ENCODE peak calls at places on chromosomes 5 and 9, in five cellular contexts. One of them, this sample, is unnamed.

GRCh38 chr5:1215320-1216096 is 9.7 kb upstream of the SLC6A18 start:
- DNase-seq in psoas muscle: no peak
- DNase-seq in spleen: peak
- DNase-seq in activated B cell treated with CpG ODN at 0.5 μM for 24 hours: no peak
- DNase-seq in mucosa of descending colon: peak
- DNase-seq in this sample: no peak

GRCh38 chr5:180862645-180863044 is 1.6 kb upstream of the ZFP62 start:
- DNase-seq in psoas muscle: no peak
- DNase-seq in spleen: no peak
- DNase-seq in activated B cell treated with CpG ODN at 0.5 μM for 24 hours: no peak
- DNase-seq in mucosa of descending colon: no peak
- DNase-seq in this sample: no peak

GRCh38 chr9:134484479-134484878 is 157.1 kb upstream of the COL5A1 start:
- DNase-seq in psoas muscle: no peak
- DNase-seq in spleen: peak
- DNase-seq in activated B cell treated with CpG ODN at 0.5 μM for 24 hours: no peak
- DNase-seq in mucosa of descending colon: no peak
- DNase-seq in this sample: no peak

GRCh38 chr9:134525841-134526797 is 115.5 kb upstream of the COL5A1 start:
- DNase-seq in psoas muscle: peak
- DNase-seq in spleen: no peak
- DNase-seq in activated B cell treated with CpG ODN at 0.5 μM for 24 hours: no peak
- DNase-seq in mucosa of descending colon: no peak
- DNase-seq in this sample: no peak

GRCh38 chr5:110221036-110221435 is 505.4 kb downstream of the TMEM232 start:
- DNase-seq in psoas muscle: no peak
- DNase-seq in spleen: no peak
- DNase-seq in activated B cell treated with CpG ODN at 0.5 μM for 24 hours: no peak
- DNase-seq in mucosa of descending colon: no peak
- DNase-seq in this sample: no peak

GRCh38 chr9:105385372-105385985 is 62.4 kb upstream of the FSD1L start:
- DNase-seq in psoas muscle: peak
- DNase-seq in spleen: no peak
- DNase-seq in activated B cell treated with CpG ODN at 0.5 μM for 24 hours: peak
- DNase-seq in mucosa of descending colon: no peak
- DNase-seq in this sample: no peak

GRCh38 chr5:81334304-81335061 is 33.1 kb downstream of the ZCCHC9 start:
- DNase-seq in psoas muscle: no peak
- DNase-seq in spleen: no peak
- DNase-seq in activated B cell treated with CpG ODN at 0.5 μM for 24 hours: no peak
- DNase-seq in mucosa of descending colon: no peak
- DNase-seq in this sample: no peak

GRCh38 chr9:74887041-74887980 is at the start of gene TRPM6:
- DNase-seq in psoas muscle: peak
- DNase-seq in spleen: peak
- DNase-seq in activated B cell treated with CpG ODN at 0.5 μM for 24 hours: peak
- DNase-seq in mucosa of descending colon: peak
- DNase-seq in this sample: no peak

GRCh38 chr5:100448250-100448649 is 86.9 kb upstream of the FAM174A start:
- DNase-seq in psoas muscle: no peak
- DNase-seq in spleen: no peak
- DNase-seq in activated B cell treated with CpG ODN at 0.5 μM for 24 hours: no peak
- DNase-seq in mucosa of descending colon: no peak
- DNase-seq in this sample: no peak

GRCh38 chr5:150301901-150302300 is 804 bp downstream of the ARSI start:
- DNase-seq in psoas muscle: no peak
- DNase-seq in spleen: no peak
- DNase-seq in activated B cell treated with CpG ODN at 0.5 μM for 24 hours: no peak
- DNase-seq in mucosa of descending colon: no peak
- DNase-seq in this sample: no peak

GRCh38 chr5:75507841-75508240 is 3.6 kb downstream of the CERT1 start:
- DNase-seq in psoas muscle: no peak
- DNase-seq in spleen: no peak
- DNase-seq in activated B cell treated with CpG ODN at 0.5 μM for 24 hours: no peak
- DNase-seq in mucosa of descending colon: no peak
- DNase-seq in this sample: no peak

GRCh38 chr5:59466271-59466670 is 427.3 kb downstream of the PDE4D start:
- DNase-seq in psoas muscle: no peak
- DNase-seq in spleen: no peak
- DNase-seq in activated B cell treated with CpG ODN at 0.5 μM for 24 hours: no peak
- DNase-seq in mucosa of descending colon: no peak
- DNase-seq in this sample: no peak

GRCh38 chr5:22908129-22908528 is 55.0 kb upstream of the CDH12 start:
- DNase-seq in psoas muscle: no peak
- DNase-seq in spleen: no peak
- DNase-seq in activated B cell treated with CpG ODN at 0.5 μM for 24 hours: no peak
- DNase-seq in mucosa of descending colon: no peak
- DNase-seq in this sample: no peak

GRCh38 chr5:153907170-153907775 is 131.4 kb downstream of the FAM114A2 start:
- DNase-seq in psoas muscle: no peak
- DNase-seq in spleen: no peak
- DNase-seq in activated B cell treated with CpG ODN at 0.5 μM for 24 hours: no peak
- DNase-seq in mucosa of descending colon: no peak
- DNase-seq in this sample: no peak

GRCh38 chr5:93576994-93577575 is 3.9 kb downstream of the NR2F1-AS1 start:
- DNase-seq in psoas muscle: no peak
- DNase-seq in spleen: no peak
- DNase-seq in activated B cell treated with CpG ODN at 0.5 μM for 24 hours: no peak
- DNase-seq in mucosa of descending colon: no peak
- DNase-seq in this sample: no peak

GRCh38 chr5:1227669-1228068 is 2.5 kb downstream of the SLC6A18 start:
- DNase-seq in psoas muscle: no peak
- DNase-seq in spleen: no peak
- DNase-seq in activated B cell treated with CpG ODN at 0.5 μM for 24 hours: no peak
- DNase-seq in mucosa of descending colon: no peak
- DNase-seq in this sample: no peak

GRCh38 chr5:99543841-99544240 is 615.0 kb upstream of the CHD1 start:
- DNase-seq in psoas muscle: no peak
- DNase-seq in spleen: no peak
- DNase-seq in activated B cell treated with CpG ODN at 0.5 μM for 24 hours: no peak
- DNase-seq in mucosa of descending colon: no peak
- DNase-seq in this sample: no peak

GRCh38 chr5:19605846-19606407 is 382.1 kb downstream of the CDH18 start:
- DNase-seq in psoas muscle: no peak
- DNase-seq in spleen: no peak
- DNase-seq in activated B cell treated with CpG ODN at 0.5 μM for 24 hours: no peak
- DNase-seq in mucosa of descending colon: no peak
- DNase-seq in this sample: no peak

GRCh38 chr9:76433406-76433805 is 25.6 kb upstream of the GCNT1 start:
- DNase-seq in psoas muscle: no peak
- DNase-seq in spleen: no peak
- DNase-seq in activated B cell treated with CpG ODN at 0.5 μM for 24 hours: no peak
- DNase-seq in mucosa of descending colon: no peak
- DNase-seq in this sample: no peak

GRCh38 chr9:79015951-79016350 is 555.8 kb upstream of the TLE4 start:
- DNase-seq in psoas muscle: no peak
- DNase-seq in spleen: no peak
- DNase-seq in activated B cell treated with CpG ODN at 0.5 μM for 24 hours: no peak
- DNase-seq in mucosa of descending colon: no peak
- DNase-seq in this sample: no peak

GRCh38 chr9:72858089-72858912 is 94.6 kb downstream of the ALDH1A1 start:
- DNase-seq in psoas muscle: peak
- DNase-seq in spleen: no peak
- DNase-seq in activated B cell treated with CpG ODN at 0.5 μM for 24 hours: no peak
- DNase-seq in mucosa of descending colon: no peak
- DNase-seq in this sample: no peak

GRCh38 chr9:108186996-108187395 is 668.8 kb downstream of the ACTL7B start:
- DNase-seq in psoas muscle: peak
- DNase-seq in spleen: no peak
- DNase-seq in activated B cell treated with CpG ODN at 0.5 μM for 24 hours: no peak
- DNase-seq in mucosa of descending colon: peak
- DNase-seq in this sample: no peak

GRCh38 chr9:37054513-37054776 is 20.4 kb upstream of the PAX5 start:
- DNase-seq in psoas muscle: no peak
- DNase-seq in spleen: no peak
- DNase-seq in activated B cell treated with CpG ODN at 0.5 μM for 24 hours: no peak
- DNase-seq in mucosa of descending colon: no peak
- DNase-seq in this sample: no peak

GRCh38 chr9:98709968-98710965 is 1.5 kb upstream of the GABBR2 start:
- DNase-seq in psoas muscle: no peak
- DNase-seq in spleen: no peak
- DNase-seq in activated B cell treated with CpG ODN at 0.5 μM for 24 hours: no peak
- DNase-seq in mucosa of descending colon: no peak
- DNase-seq in this sample: no peak

GRCh38 chr5:177491429-177491945 is 5.9 kb downstream of the PDLIM7 start:
- DNase-seq in psoas muscle: peak
- DNase-seq in spleen: peak
- DNase-seq in activated B cell treated with CpG ODN at 0.5 μM for 24 hours: no peak
- DNase-seq in mucosa of descending colon: no peak
- DNase-seq in this sample: no peak

GRCh38 chr9:108382267-108382666 is 473.5 kb downstream of the ACTL7B start:
- DNase-seq in psoas muscle: no peak
- DNase-seq in spleen: no peak
- DNase-seq in activated B cell treated with CpG ODN at 0.5 μM for 24 hours: no peak
- DNase-seq in mucosa of descending colon: no peak
- DNase-seq in this sample: no peak

GRCh38 chr9:76087978-76088377 is 197.5 kb downstream of the PCSK5 start:
- DNase-seq in psoas muscle: no peak
- DNase-seq in spleen: no peak
- DNase-seq in activated B cell treated with CpG ODN at 0.5 μM for 24 hours: no peak
- DNase-seq in mucosa of descending colon: no peak
- DNase-seq in this sample: no peak

GRCh38 chr5:62296998-62297397 is 9.0 kb upstream of the KIF2A start:
- DNase-seq in psoas muscle: no peak
- DNase-seq in spleen: no peak
- DNase-seq in activated B cell treated with CpG ODN at 0.5 μM for 24 hours: no peak
- DNase-seq in mucosa of descending colon: no peak
- DNase-seq in this sample: no peak

GRCh38 chr9:32304495-32304894 is 79.9 kb upstream of the ACO1 start:
- DNase-seq in psoas muscle: no peak
- DNase-seq in spleen: no peak
- DNase-seq in activated B cell treated with CpG ODN at 0.5 μM for 24 hours: no peak
- DNase-seq in mucosa of descending colon: no peak
- DNase-seq in this sample: no peak

GRCh38 chr5:89320441-89320840 is 437.5 kb upstream of the MEF2C start:
- DNase-seq in psoas muscle: no peak
- DNase-seq in spleen: no peak
- DNase-seq in activated B cell treated with CpG ODN at 0.5 μM for 24 hours: no peak
- DNase-seq in mucosa of descending colon: no peak
- DNase-seq in this sample: no peak

GRCh38 chr5:31415009-31415923 is 116.6 kb downstream of the DROSHA start:
- DNase-seq in psoas muscle: no peak
- DNase-seq in spleen: no peak
- DNase-seq in activated B cell treated with CpG ODN at 0.5 μM for 24 hours: no peak
- DNase-seq in mucosa of descending colon: no peak
- DNase-seq in this sample: no peak
- TF ChIP-seq CTCF in psoas muscle: no peak
- TF ChIP-seq CTCF in spleen: no peak
- TF ChIP-seq CTCF in activated B cell treated with CpG ODN at 0.5 μM for 24 hours: no peak
- TF ChIP-seq CTCF in mucosa of descending colon: no peak
- TF ChIP-seq CTCF in this sample: no peak

GRCh38 chr5:104573979-104574709 is 1011.6 kb upstream of the NUDT12 start:
- DNase-seq in psoas muscle: no peak
- DNase-seq in spleen: no peak
- DNase-seq in activated B cell treated with CpG ODN at 0.5 μM for 24 hours: no peak
- DNase-seq in mucosa of descending colon: no peak
- DNase-seq in this sample: no peak
- TF ChIP-seq CTCF in psoas muscle: no peak
- TF ChIP-seq CTCF in spleen: no peak
- TF ChIP-seq CTCF in activated B cell treated with CpG ODN at 0.5 μM for 24 hours: no peak
- TF ChIP-seq CTCF in mucosa of descending colon: no peak
- TF ChIP-seq CTCF in this sample: no peak

GRCh38 chr9:136095028-136095494 is at the start of gene NACC2:
- DNase-seq in psoas muscle: peak
- DNase-seq in spleen: peak
- DNase-seq in activated B cell treated with CpG ODN at 0.5 μM for 24 hours: no peak
- DNase-seq in mucosa of descending colon: peak
- DNase-seq in this sample: peak
- TF ChIP-seq CTCF in psoas muscle: no peak
- TF ChIP-seq CTCF in spleen: no peak
- TF ChIP-seq CTCF in activated B cell treated with CpG ODN at 0.5 μM for 24 hours: no peak
- TF ChIP-seq CTCF in mucosa of descending colon: no peak
- TF ChIP-seq CTCF in this sample: no peak

GRCh38 chr5:135875567-135875966 is 20.1 kb downstream of the IL9 start:
- DNase-seq in psoas muscle: no peak
- DNase-seq in spleen: no peak
- DNase-seq in activated B cell treated with CpG ODN at 0.5 μM for 24 hours: no peak
- DNase-seq in mucosa of descending colon: no peak
- DNase-seq in this sample: no peak

GRCh38 chr5:135877570-135878155 is 18.0 kb downstream of the IL9 start:
- DNase-seq in psoas muscle: no peak
- DNase-seq in spleen: no peak
- DNase-seq in activated B cell treated with CpG ODN at 0.5 μM for 24 hours: no peak
- DNase-seq in mucosa of descending colon: no peak
- DNase-seq in this sample: no peak

GRCh38 chr5:135871268-135871895 is 24.3 kb downstream of the IL9 start:
- DNase-seq in psoas muscle: no peak
- DNase-seq in spleen: peak
- DNase-seq in activated B cell treated with CpG ODN at 0.5 μM for 24 hours: no peak
- DNase-seq in mucosa of descending colon: no peak
- DNase-seq in this sample: no peak

GRCh38 chr5:135874461-135874860 is 21.2 kb downstream of the IL9 start:
- DNase-seq in psoas muscle: no peak
- DNase-seq in spleen: peak
- DNase-seq in activated B cell treated with CpG ODN at 0.5 μM for 24 hours: no peak
- DNase-seq in mucosa of descending colon: no peak
- DNase-seq in this sample: no peak

GRCh38 chr5:135873831-135874230 is 21.8 kb downstream of the IL9 start:
- DNase-seq in psoas muscle: no peak
- DNase-seq in spleen: no peak
- DNase-seq in activated B cell treated with CpG ODN at 0.5 μM for 24 hours: no peak
- DNase-seq in mucosa of descending colon: no peak
- DNase-seq in this sample: no peak
- TF ChIP-seq CTCF in psoas muscle: no peak
- TF ChIP-seq CTCF in spleen: no peak
- TF ChIP-seq CTCF in activated B cell treated with CpG ODN at 0.5 μM for 24 hours: no peak
- TF ChIP-seq CTCF in mucosa of descending colon: no peak
- TF ChIP-seq CTCF in this sample: no peak

GRCh38 chr5:60959156-60959555 is 14.2 kb downstream of the NDUFAF2 start:
- DNase-seq in psoas muscle: no peak
- DNase-seq in spleen: no peak
- DNase-seq in activated B cell treated with CpG ODN at 0.5 μM for 24 hours: no peak
- DNase-seq in mucosa of descending colon: no peak
- DNase-seq in this sample: no peak
- TF ChIP-seq CTCF in psoas muscle: peak
- TF ChIP-seq CTCF in spleen: no peak
- TF ChIP-seq CTCF in activated B cell treated with CpG ODN at 0.5 μM for 24 hours: no peak
- TF ChIP-seq CTCF in mucosa of descending colon: no peak
- TF ChIP-seq CTCF in this sample: no peak

GRCh38 chr9:81526587-81526986 is 162.8 kb downstream of the TLE1 start:
- DNase-seq in psoas muscle: no peak
- DNase-seq in spleen: no peak
- DNase-seq in activated B cell treated with CpG ODN at 0.5 μM for 24 hours: no peak
- DNase-seq in mucosa of descending colon: no peak
- DNase-seq in this sample: no peak

GRCh38 chr9:81519816-81520215 is 169.5 kb downstream of the TLE1 start:
- DNase-seq in psoas muscle: no peak
- DNase-seq in spleen: no peak
- DNase-seq in activated B cell treated with CpG ODN at 0.5 μM for 24 hours: no peak
- DNase-seq in mucosa of descending colon: no peak
- DNase-seq in this sample: no peak

GRCh38 chr9:81517954-81518353 is 171.4 kb downstream of the TLE1 start:
- DNase-seq in psoas muscle: no peak
- DNase-seq in spleen: no peak
- DNase-seq in activated B cell treated with CpG ODN at 0.5 μM for 24 hours: no peak
- DNase-seq in mucosa of descending colon: no peak
- DNase-seq in this sample: no peak

GRCh38 chr9:81521892-81522291 is 167.5 kb downstream of the TLE1 start:
- DNase-seq in psoas muscle: no peak
- DNase-seq in spleen: no peak
- DNase-seq in activated B cell treated with CpG ODN at 0.5 μM for 24 hours: no peak
- DNase-seq in mucosa of descending colon: no peak
- DNase-seq in this sample: no peak

GRCh38 chr9:81522721-81523551 is 166.4 kb downstream of the TLE1 start:
- DNase-seq in psoas muscle: no peak
- DNase-seq in spleen: no peak
- DNase-seq in activated B cell treated with CpG ODN at 0.5 μM for 24 hours: no peak
- DNase-seq in mucosa of descending colon: no peak
- DNase-seq in this sample: no peak
- TF ChIP-seq CTCF in psoas muscle: peak
- TF ChIP-seq CTCF in spleen: peak
- TF ChIP-seq CTCF in activated B cell treated with CpG ODN at 0.5 μM for 24 hours: no peak
- TF ChIP-seq CTCF in mucosa of descending colon: peak
- TF ChIP-seq CTCF in this sample: peak